ENCODE peak calls at places on chromosomes 3 and 15, in five cellular contexts. One of them, this sample, is unnamed.

GRCh38 chr15:40340740-40341400 is at the start of gene CCDC9B:
- DNase-seq in activated T-helper 1 cell treated with Interleukin-2 at 50 U/mL for 16 hours: no peak
- DNase-seq in right lobe of liver: peak; percentile 96
- DNase-seq in tibial artery: peak; percentile 92
- DNase-seq in bronchial epithelial cell: peak; percentile 69
- DNase-seq in this sample: peak; percentile 97

GRCh38 chr3:115475178-115476041 is 147.9 kb upstream of the GAP43 start:
- DNase-seq in activated T-helper 1 cell treated with Interleukin-2 at 50 U/mL for 16 hours: no peak
- DNase-seq in right lobe of liver: no peak
- DNase-seq in tibial artery: no peak
- DNase-seq in bronchial epithelial cell: no peak
- DNase-seq in this sample: no peak

GRCh38 chr3:47261301-47261700 is 21.3 kb downstream of the KIF9 start:
- DNase-seq in activated T-helper 1 cell treated with Interleukin-2 at 50 U/mL for 16 hours: no peak
- DNase-seq in right lobe of liver: no peak
- DNase-seq in tibial artery: no peak
- DNase-seq in bronchial epithelial cell: peak; percentile 43
- DNase-seq in this sample: no peak

GRCh38 chr3:71890356-71890931 is 105.5 kb upstream of the PROK2 start:
- DNase-seq in activated T-helper 1 cell treated with Interleukin-2 at 50 U/mL for 16 hours: no peak
- DNase-seq in right lobe of liver: no peak
- DNase-seq in tibial artery: no peak
- DNase-seq in bronchial epithelial cell: no peak
- DNase-seq in this sample: no peak

GRCh38 chr3:64687381-64687780 is 419 bp downstream of the ADAMTS9 start:
- DNase-seq in activated T-helper 1 cell treated with Interleukin-2 at 50 U/mL for 16 hours: no peak
- DNase-seq in right lobe of liver: peak; percentile 44
- DNase-seq in tibial artery: no peak
- DNase-seq in bronchial epithelial cell: no peak
- DNase-seq in this sample: peak; percentile 55

GRCh38 chr15:29825205-29825604 is 2.9 kb upstream of the TJP1 start:
- DNase-seq in activated T-helper 1 cell treated with Interleukin-2 at 50 U/mL for 16 hours: no peak
- DNase-seq in right lobe of liver: no peak
- DNase-seq in tibial artery: no peak
- DNase-seq in bronchial epithelial cell: no peak
- DNase-seq in this sample: no peak

GRCh38 chr3:113643583-113643982 is 52.9 kb downstream of the USF3 start:
- DNase-seq in activated T-helper 1 cell treated with Interleukin-2 at 50 U/mL for 16 hours: no peak
- DNase-seq in right lobe of liver: no peak
- DNase-seq in tibial artery: no peak
- DNase-seq in bronchial epithelial cell: no peak
- DNase-seq in this sample: no peak

GRCh38 chr3:32203854-32204253 is 34.6 kb upstream of the CMTM8 start:
- DNase-seq in activated T-helper 1 cell treated with Interleukin-2 at 50 U/mL for 16 hours: no peak
- DNase-seq in right lobe of liver: no peak
- DNase-seq in tibial artery: no peak
- DNase-seq in bronchial epithelial cell: peak; percentile 48
- DNase-seq in this sample: no peak

GRCh38 chr3:71903141-71903540 is 118.2 kb upstream of the PROK2 start:
- DNase-seq in activated T-helper 1 cell treated with Interleukin-2 at 50 U/mL for 16 hours: no peak
- DNase-seq in right lobe of liver: no peak
- DNase-seq in tibial artery: peak; percentile 24
- DNase-seq in bronchial epithelial cell: no peak
- DNase-seq in this sample: no peak

GRCh38 chr15:100703032-100703578 is 100.7 kb downstream of the ASB7 start:
- DNase-seq in activated T-helper 1 cell treated with Interleukin-2 at 50 U/mL for 16 hours: no peak
- DNase-seq in right lobe of liver: no peak
- DNase-seq in tibial artery: no peak
- DNase-seq in bronchial epithelial cell: peak; percentile 97
- DNase-seq in this sample: peak; percentile 20

GRCh38 chr3:116440196-116440595 is 5.1 kb downstream of the LSAMP start:
- DNase-seq in activated T-helper 1 cell treated with Interleukin-2 at 50 U/mL for 16 hours: no peak
- DNase-seq in right lobe of liver: no peak
- DNase-seq in tibial artery: no peak
- DNase-seq in bronchial epithelial cell: peak; percentile 74
- DNase-seq in this sample: no peak

GRCh38 chr3:39125837-39126500 is 18.5 kb downstream of the TTC21A start:
- DNase-seq in activated T-helper 1 cell treated with Interleukin-2 at 50 U/mL for 16 hours: no peak
- DNase-seq in right lobe of liver: no peak
- DNase-seq in tibial artery: no peak
- DNase-seq in bronchial epithelial cell: peak; percentile 72
- DNase-seq in this sample: no peak

GRCh38 chr3:144687862-144688261 is 716.2 kb downstream of the DIPK2A start:
- DNase-seq in activated T-helper 1 cell treated with Interleukin-2 at 50 U/mL for 16 hours: no peak
- DNase-seq in right lobe of liver: no peak
- DNase-seq in tibial artery: no peak
- DNase-seq in bronchial epithelial cell: no peak
- DNase-seq in this sample: no peak

GRCh38 chr3:14523792-14524191 is 16.4 kb downstream of the GRIP2 start:
- DNase-seq in activated T-helper 1 cell treated with Interleukin-2 at 50 U/mL for 16 hours: no peak
- DNase-seq in right lobe of liver: no peak
- DNase-seq in tibial artery: no peak
- DNase-seq in bronchial epithelial cell: no peak
- DNase-seq in this sample: no peak

GRCh38 chr3:129596194-129597086 is 10.0 kb downstream of the PLXND1 start:
- DNase-seq in activated T-helper 1 cell treated with Interleukin-2 at 50 U/mL for 16 hours: no peak
- DNase-seq in right lobe of liver: peak; percentile 69
- DNase-seq in tibial artery: peak; percentile 90
- DNase-seq in bronchial epithelial cell: no peak
- DNase-seq in this sample: peak; percentile 94

GRCh38 chr15:90559119-90559518 is 29.4 kb downstream of the CRTC3 start:
- DNase-seq in activated T-helper 1 cell treated with Interleukin-2 at 50 U/mL for 16 hours: no peak
- DNase-seq in right lobe of liver: no peak
- DNase-seq in tibial artery: no peak
- DNase-seq in bronchial epithelial cell: no peak
- DNase-seq in this sample: no peak

GRCh38 chr3:123424999-123425386 is 23.9 kb downstream of the ADCY5 start:
- DNase-seq in activated T-helper 1 cell treated with Interleukin-2 at 50 U/mL for 16 hours: no peak
- DNase-seq in right lobe of liver: peak; percentile 66
- DNase-seq in tibial artery: no peak
- DNase-seq in bronchial epithelial cell: no peak
- DNase-seq in this sample: no peak

GRCh38 chr3:45078910-45079522 is 52.9 kb downstream of the CLEC3B start:
- DNase-seq in activated T-helper 1 cell treated with Interleukin-2 at 50 U/mL for 16 hours: no peak
- DNase-seq in right lobe of liver: no peak
- DNase-seq in tibial artery: no peak
- DNase-seq in bronchial epithelial cell: peak; percentile 69
- DNase-seq in this sample: no peak

GRCh38 chr3:171841620-171842000 is 1.5 kb upstream of the TMEM212 start:
- DNase-seq in activated T-helper 1 cell treated with Interleukin-2 at 50 U/mL for 16 hours: no peak
- DNase-seq in right lobe of liver: no peak
- DNase-seq in tibial artery: no peak
- DNase-seq in bronchial epithelial cell: no peak
- DNase-seq in this sample: no peak

GRCh38 chr3:124787490-124788195 is 57.4 kb downstream of the UMPS start:
- DNase-seq in activated T-helper 1 cell treated with Interleukin-2 at 50 U/mL for 16 hours: no peak
- DNase-seq in right lobe of liver: no peak
- DNase-seq in tibial artery: no peak
- DNase-seq in bronchial epithelial cell: no peak
- DNase-seq in this sample: peak; percentile 23

GRCh38 chr3:49255112-49255511 is 21.9 kb downstream of the C3orf62 start:
- DNase-seq in activated T-helper 1 cell treated with Interleukin-2 at 50 U/mL for 16 hours: no peak
- DNase-seq in right lobe of liver: peak; percentile 28
- DNase-seq in tibial artery: no peak
- DNase-seq in bronchial epithelial cell: no peak
- DNase-seq in this sample: peak; percentile 38

GRCh38 chr3:113804701-113805100 is 33.9 kb upstream of the GRAMD1C start:
- DNase-seq in activated T-helper 1 cell treated with Interleukin-2 at 50 U/mL for 16 hours: no peak
- DNase-seq in right lobe of liver: no peak
- DNase-seq in tibial artery: no peak
- DNase-seq in bronchial epithelial cell: no peak
- DNase-seq in this sample: no peak

GRCh38 chr3:46368569-46368968 is 2.2 kb upstream of the CCR5 start:
- DNase-seq in activated T-helper 1 cell treated with Interleukin-2 at 50 U/mL for 16 hours: peak; percentile 48
- DNase-seq in right lobe of liver: peak; percentile 53
- DNase-seq in tibial artery: peak; percentile 44
- DNase-seq in bronchial epithelial cell: no peak
- DNase-seq in this sample: peak; percentile 88

GRCh38 chr3:190229632-190230424 is 92.4 kb downstream of the CLDN1 start:
- DNase-seq in activated T-helper 1 cell treated with Interleukin-2 at 50 U/mL for 16 hours: no peak
- DNase-seq in right lobe of liver: no peak
- DNase-seq in tibial artery: no peak
- DNase-seq in bronchial epithelial cell: peak; percentile 94
- DNase-seq in this sample: no peak

GRCh38 chr15:58473720-58474119 is 41.9 kb downstream of the LIPC start:
- DNase-seq in activated T-helper 1 cell treated with Interleukin-2 at 50 U/mL for 16 hours: no peak
- DNase-seq in right lobe of liver: no peak
- DNase-seq in tibial artery: no peak
- DNase-seq in bronchial epithelial cell: peak; percentile 94
- DNase-seq in this sample: no peak

GRCh38 chr3:101725192-101725889 is 927 bp downstream of the CEP97 start:
- DNase-seq in activated T-helper 1 cell treated with Interleukin-2 at 50 U/mL for 16 hours: peak; percentile 5
- DNase-seq in right lobe of liver: peak; percentile 53
- DNase-seq in tibial artery: peak; percentile 44
- DNase-seq in bronchial epithelial cell: no peak
- DNase-seq in this sample: peak; percentile 79

GRCh38 chr15:41917767-41918430 is 24.0 kb upstream of the SPTBN5 start:
- DNase-seq in activated T-helper 1 cell treated with Interleukin-2 at 50 U/mL for 16 hours: no peak
- DNase-seq in right lobe of liver: no peak
- DNase-seq in tibial artery: no peak
- DNase-seq in bronchial epithelial cell: peak; percentile 78
- DNase-seq in this sample: no peak

GRCh38 chr15:55796321-55796965 is 53.5 kb upstream of the PRTG start:
- DNase-seq in activated T-helper 1 cell treated with Interleukin-2 at 50 U/mL for 16 hours: no peak
- DNase-seq in right lobe of liver: no peak
- DNase-seq in tibial artery: no peak
- DNase-seq in bronchial epithelial cell: peak; percentile 70
- DNase-seq in this sample: no peak

GRCh38 chr15:28919201-28919627 is 33.4 kb downstream of the APBA2 start:
- DNase-seq in activated T-helper 1 cell treated with Interleukin-2 at 50 U/mL for 16 hours: no peak
- DNase-seq in right lobe of liver: no peak
- DNase-seq in tibial artery: no peak
- DNase-seq in bronchial epithelial cell: no peak
- DNase-seq in this sample: peak; percentile 73